ENCODE peak calls at places on chromosomes 13 and 19, in five cellular contexts. O, Z, V, I and N are unnamed samples.

GRCh38 chr13:98481511-98481951 is 95.4 kb downstream of the STK24 start:
- DNase-seq in I (no peak), O (no peak), Z (no peak), V (no peak), N (no peak)

GRCh38 chr19:16470911-16471811 is 609 bp downstream of the EPS15L1 start:
- DNase-seq in Z (peak), I (peak), V (no peak), O (no peak), N (peak)

GRCh38 chr13:69828527-69828926 is 279.1 kb upstream of the ATXN8OS start:
- DNase-seq in Z (no peak), I (no peak), O (no peak), V (no peak), N (no peak)

GRCh38 chr13:20360835-20361412 is 128.8 kb upstream of the GJB6 start:
- DNase-seq in O (no peak), V (no peak), I (no peak), Z (no peak), N (no peak)

GRCh38 chr19:434152-434960 is 25.4 kb upstream of the C2CD4C start:
- DNase-seq in O (no peak), I (no peak), V (no peak), Z (no peak), N (no peak)

GRCh38 chr19:48696353-48697010 is 711 bp downstream of the FUT2 start:
- DNase-seq in V (no peak), Z (no peak), I (no peak), O (no peak), N (no peak)

GRCh38 chr13:50414640-50415039 is 399.4 kb downstream of the KCNRG start:
- DNase-seq in V (no peak), O (no peak), Z (no peak), I (no peak), N (no peak)

GRCh38 chr19:7515091-7515470 is 822 bp upstream of the ZNF358 start:
- DNase-seq in V (no peak), Z (no peak), O (peak), I (no peak), N (no peak)

GRCh38 chr19:21878646-21879045 is 42.7 kb upstream of the ZNF43 start:
- DNase-seq in I (no peak), V (no peak), O (no peak), Z (no peak), N (no peak)

GRCh38 chr19:37346091-37346490 is 24.8 kb upstream of the ZNF527 start:
- DNase-seq in Z (no peak), I (no peak), O (no peak), V (no peak), N (no peak)

GRCh38 chr13:40116008-40116407 is 460.5 kb downstream of the COG6 start:
- DNase-seq in V (peak), Z (peak), I (peak), O (peak), N (peak)

GRCh38 chr19:33419763-33420080 is 46.2 kb downstream of the CEBPG start:
- DNase-seq in V (no peak), I (no peak), O (no peak), Z (no peak), N (no peak)

GRCh38 chr13:113926951-113927660 is 46.8 kb downstream of the C13orf46 start:
- DNase-seq in I (no peak), O (peak), Z (no peak), V (no peak), N (no peak)

GRCh38 chr13:109157275-109157674 is 527.9 kb downstream of the MYO16 start:
- DNase-seq in I (no peak), O (no peak), Z (no peak), V (no peak), N (no peak)

GRCh38 chr13:98429977-98430785 is 146.7 kb downstream of the STK24 start:
- DNase-seq in O (no peak), V (no peak), I (no peak), Z (peak), N (no peak)

GRCh38 chr19:18157465-18158063 is 4.6 kb downstream of the PIK3R2 start:
- DNase-seq in Z (no peak), I (no peak), V (no peak), O (no peak), N (no peak)

GRCh38 chr13:99388334-99388923 is 81.2 kb upstream of the GPR183 start:
- DNase-seq in Z (no peak), V (no peak), O (no peak), I (no peak), N (no peak)

GRCh38 chr19:17192751-17193150 is 22.4 kb upstream of the USE1 start:
- DNase-seq in Z (no peak), I (no peak), V (no peak), O (no peak), N (no peak)

GRCh38 chr13:103006706-103007426 is 59.4 kb downstream of the SLC10A2 start:
- DNase-seq in Z (no peak), V (no peak), O (no peak), I (no peak), N (peak)

GRCh38 chr19:6686628-6686975 is 16.6 kb upstream of the TNFSF14 start:
- DNase-seq in V (no peak), I (no peak), Z (no peak), O (no peak), N (no peak)

GRCh38 chr13:97359181-97360057 is 74.5 kb upstream of the RAP2A start:
- DNase-seq in V (peak), I (peak), Z (peak), O (peak), N (peak)

GRCh38 chr13:110616103-110617101 is 1.1 kb downstream of the NAXD start:
- DNase-seq in Z (peak), O (peak), V (no peak), I (peak), N (peak)

GRCh38 chr13:39417643-39418042 is 185.3 kb downstream of the LHFPL6 start:
- DNase-seq in V (no peak), I (no peak), Z (peak), O (no peak), N (no peak)

GRCh38 chr13:89153941-89154340 is 1482.8 kb downstream of the SLITRK5 start:
- DNase-seq in I (no peak), V (no peak), Z (no peak), O (no peak), N (no peak)

GRCh38 chr13:107099661-107100060 is 531.7 kb upstream of the ARGLU1 start:
- DNase-seq in V (no peak), Z (peak), O (no peak), I (no peak), N (no peak)

GRCh38 chr13:106536244-106537034 is 977 bp upstream of the EFNB2 start:
- DNase-seq in I (peak), Z (peak), V (peak), O (peak), N (peak)

GRCh38 chr13:71218960-71219359 is 648.0 kb downstream of the DACH1 start:
- DNase-seq in V (no peak), I (no peak), Z (peak), O (no peak), N (peak)

GRCh38 chr19:10643968-10644290 is 10.2 kb upstream of the ILF3 start:
- DNase-seq in V (no peak), Z (no peak), I (no peak), O (no peak), N (no peak)

GRCh38 chr19:40687525-40688016 is 2.9 kb downstream of the NUMBL start:
- DNase-seq in V (peak), O (peak), Z (peak), I (no peak), N (peak)

GRCh38 chr19:46904114-46905060 is 43.6 kb downstream of the ARHGAP35 start:
- DNase-seq in Z (peak), I (no peak), V (peak), O (peak), N (no peak)

DNA sequence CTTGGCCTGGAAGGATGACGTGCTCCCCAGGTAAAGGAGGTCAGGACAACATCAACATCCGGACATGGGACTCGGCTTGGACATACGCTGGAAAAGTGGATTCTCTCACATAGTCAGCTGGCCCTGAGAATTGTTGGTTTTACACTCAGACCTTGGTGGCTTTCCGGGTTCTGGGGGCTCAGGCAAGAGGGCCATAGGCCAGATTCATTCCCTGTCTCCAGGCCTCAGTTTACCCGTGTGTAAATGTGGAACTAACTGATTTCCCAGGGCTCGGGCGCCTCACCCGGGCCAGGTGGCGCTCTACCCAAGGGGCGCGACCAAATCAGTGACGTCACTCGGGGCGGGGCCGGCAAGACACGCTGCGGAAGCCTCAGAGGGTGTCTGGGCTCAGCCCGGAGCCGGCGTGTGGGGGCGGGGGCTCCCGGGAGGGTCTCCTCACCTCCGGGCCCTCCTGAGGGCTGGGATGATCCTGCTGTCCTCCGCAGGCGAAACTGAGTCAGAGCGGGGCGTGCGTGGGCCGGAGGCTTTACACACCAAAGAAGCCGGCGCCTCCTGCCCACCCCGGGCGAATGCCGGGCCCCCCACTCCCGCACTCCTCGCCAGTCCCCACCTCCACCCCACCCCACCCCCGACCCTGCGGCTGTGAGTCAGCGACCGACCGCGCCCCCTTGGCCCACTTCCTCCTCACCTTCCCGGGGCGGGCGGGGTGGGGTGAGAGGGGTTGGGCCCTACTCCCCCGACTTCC is 861 bp upstream of the VASP start:
- DNase-seq in Z (peak), V (peak), O (peak), I (peak), N (peak)
- H3K4me3 ChIP-seq in Z (peak), V (peak), O (peak), I (peak), N (peak)

GRCh38 chr19:4018775-4019504 is 11.4 kb downstream of the PIAS4 start:
- DNase-seq in Z (no peak), V (no peak), O (no peak), I (no peak), N (no peak)

GRCh38 chr19:4015705-4016402 is 8.3 kb downstream of the PIAS4 start:
- DNase-seq in I (no peak), V (peak), O (peak), Z (no peak), N (no peak)

GRCh38 chr19:4018140-4018613 is 10.6 kb downstream of the PIAS4 start:
- DNase-seq in O (no peak), V (no peak), I (no peak), Z (no peak), N (no peak)

GRCh38 chr19:4016486-4016885 is 8.9 kb downstream of the PIAS4 start:
- DNase-seq in Z (no peak), I (no peak), V (no peak), O (no peak), N (no peak)

GRCh38 chr19:4016903-4017638 is 9.5 kb downstream of the PIAS4 start:
- DNase-seq in I (no peak), O (no peak), Z (no peak), V (no peak), N (no peak)
- H3K4me3 ChIP-seq in I (no peak), O (no peak), Z (no peak), V (no peak), N (no peak)

DNA sequence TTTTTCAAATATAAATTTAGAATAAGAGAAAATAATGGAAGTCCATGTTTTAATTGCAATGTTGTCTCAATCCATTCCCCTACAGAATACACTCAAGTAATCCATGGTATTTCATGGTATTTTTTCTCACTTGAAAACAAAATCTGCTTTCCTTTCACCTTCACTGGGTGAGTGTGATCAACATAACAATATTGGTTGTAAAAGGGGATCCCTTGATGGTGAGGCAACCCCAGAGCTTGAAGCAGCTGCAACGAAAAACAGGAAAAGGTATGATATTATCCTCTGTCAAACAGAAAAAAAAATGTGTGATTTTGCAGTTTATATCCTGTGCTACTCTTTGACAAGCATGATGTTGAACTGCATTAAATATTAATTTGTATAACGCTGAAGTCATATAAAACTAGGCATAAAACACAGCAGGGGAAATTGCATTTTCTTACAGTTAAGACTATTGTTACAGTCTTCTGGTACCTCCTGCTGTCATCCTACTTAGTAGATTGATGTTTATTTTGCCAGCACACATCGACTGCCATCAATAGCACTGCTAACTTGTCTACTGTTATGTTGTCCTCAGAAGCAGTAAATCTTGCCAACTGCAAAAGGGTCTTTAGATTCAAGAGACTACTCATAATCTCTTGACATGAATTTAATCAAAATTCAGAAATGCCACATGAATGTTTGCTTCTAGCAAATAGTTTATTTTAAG is 373.1 kb upstream of the MIR17HG start:
- DNase-seq in Z (no peak), I (no peak), O (no peak), V (no peak), N (no peak)
- H3K4me3 ChIP-seq in Z (no peak), I (no peak), O (no peak), V (no peak), N (no peak)

GRCh38 chr13:101919541-101920306 is 467.2 kb downstream of the ITGBL1 start:
- DNase-seq in Z (peak), V (no peak), O (no peak), I (no peak), N (no peak)
- H3K4me3 ChIP-seq in Z (peak), V (no peak), O (no peak), I (no peak), N (no peak)

DNA sequence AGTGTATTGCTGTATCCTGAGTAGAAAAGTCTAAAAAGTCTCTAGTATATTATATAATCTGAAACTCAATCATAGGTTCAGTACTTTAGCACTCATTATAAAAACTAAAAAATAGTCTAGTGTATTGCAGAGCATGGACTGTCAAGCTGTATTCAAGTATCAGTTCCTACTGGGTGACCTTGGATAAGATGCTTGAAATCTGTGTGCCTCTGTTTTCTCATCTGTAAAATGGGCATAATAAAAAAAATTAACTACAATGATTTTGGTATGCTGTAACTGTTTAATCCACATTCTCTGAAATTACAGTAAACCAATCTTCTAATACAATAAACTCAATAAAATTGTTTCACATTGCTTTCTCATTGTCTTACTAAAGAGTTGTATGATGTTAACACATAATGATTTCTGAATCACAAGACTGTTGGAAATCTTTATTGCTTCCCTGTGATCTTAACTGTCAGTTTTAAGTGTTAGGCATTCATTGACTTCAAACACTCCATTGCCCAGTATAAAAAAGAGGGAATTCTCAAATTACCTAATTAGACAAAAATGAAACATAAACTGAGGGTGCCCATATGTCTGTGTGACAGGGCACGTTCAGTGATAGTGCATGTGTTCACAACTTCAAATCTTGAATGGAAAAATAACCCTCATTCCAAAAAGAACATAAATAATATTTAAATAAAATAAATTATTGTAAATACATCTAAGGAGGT is 2.2 kb downstream of the STARD13 start:
- DNase-seq in O (no peak), V (no peak), Z (no peak), I (no peak), N (no peak)
- H3K4me3 ChIP-seq in O (peak), V (peak), Z (peak), I (no peak), N (no peak)

GRCh38 chr19:1672038-1672768 is 19.8 kb upstream of the TCF3 start:
- DNase-seq in V (no peak), O (no peak), I (peak), Z (peak), N (peak)
- H3K4me3 ChIP-seq in V (no peak), O (no peak), I (no peak), Z (no peak), N (peak)

DNA sequence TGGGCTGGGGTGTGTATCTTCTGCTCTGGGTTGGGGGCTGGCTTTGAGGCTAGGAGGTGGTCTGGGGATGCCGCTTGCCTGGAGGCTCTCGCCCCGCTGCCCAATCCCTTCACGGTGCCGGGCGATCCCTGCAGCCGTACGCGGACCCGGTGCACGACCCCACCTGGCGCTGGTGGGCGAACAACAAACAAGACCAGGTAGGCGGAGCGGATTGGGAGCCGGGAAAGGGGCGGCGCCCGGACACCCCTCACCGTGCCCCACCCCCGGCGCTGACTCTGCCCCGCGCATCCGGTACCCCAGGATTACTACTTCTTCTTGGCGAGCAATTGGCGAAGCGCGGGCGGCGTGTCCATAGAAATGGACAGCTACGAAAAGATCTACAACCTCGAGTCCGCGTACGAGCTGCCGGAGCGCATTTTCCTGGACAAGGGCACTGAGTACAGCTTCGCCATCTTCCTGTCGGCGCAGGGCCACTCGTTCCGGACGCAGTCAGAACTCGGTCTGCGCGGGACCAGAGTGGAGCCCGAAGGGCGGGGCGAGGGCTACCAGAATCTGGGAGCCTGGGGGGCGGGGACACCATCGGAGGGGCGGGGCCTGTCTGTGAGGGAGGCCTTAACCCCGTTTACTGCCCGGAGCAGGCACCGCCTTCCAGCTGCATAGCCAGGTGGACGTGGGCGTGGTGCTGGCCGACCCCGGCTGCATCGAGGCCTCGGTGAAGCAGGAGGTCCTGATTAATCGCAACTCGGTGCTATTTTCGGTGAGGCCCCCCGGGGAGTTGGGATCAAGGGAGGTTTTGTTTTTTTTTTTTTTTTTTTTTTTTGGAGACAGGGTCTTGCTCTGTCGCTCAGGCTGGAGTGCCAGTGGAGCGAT is 12.1 kb upstream of the PSMD8 start:
- DNase-seq in V (peak), Z (peak), I (peak), O (peak), N (peak)
- H3K4me3 ChIP-seq in V (peak), Z (peak), I (peak), O (peak), N (peak)